ENCODE peak calls at places on chromosomes 1 and 21, in four cellular contexts. D is Peyer's patch, T is testis, R is transverse colon. I is an unnamed sample.

GRCh38 chr21:15282666-15283065 is 217.9 kb upstream of the NRIP1 start:
- DNase-seq in R (no peak), T (no peak), D (no peak), I (no peak)

GRCh38 chr1:44260792-44261474 is 47.7 kb downstream of the DMAP1 start:
- DNase-seq in D (no peak), R (peak; percentile 63), T (no peak), I (no peak)

GRCh38 chr1:244952280-244952933 is 88.1 kb upstream of the HNRNPU start:
- DNase-seq in D (no peak), T (no peak), R (no peak), I (no peak)

GRCh38 chr1:227343201-227343600 is 24.9 kb upstream of the CDC42BPA start:
- DNase-seq in T (no peak), D (no peak), R (no peak), I (no peak)

GRCh38 chr1:158930504-158930903 is 848 bp upstream of the PYHIN1 start:
- DNase-seq in T (no peak), D (peak; percentile 80), R (peak; percentile 28), I (no peak)

GRCh38 chr1:113835686-113836290 is 23.5 kb upstream of the RSBN1 start:
- DNase-seq in T (no peak), R (no peak), D (no peak), I (no peak)

GRCh38 chr1:228093050-228093906 is 9.8 kb downstream of the C1orf35 start:
- DNase-seq in R (no peak), T (no peak), D (peak; percentile 39), I (peak; percentile 22)

GRCh38 chr1:204854286-204854685 is 16.4 kb upstream of the NFASC start:
- DNase-seq in D (no peak), R (no peak), T (no peak), I (no peak)

GRCh38 chr1:205127646-205128045 is 5.9 kb upstream of the RBBP5 start:
- DNase-seq in R (no peak), T (no peak), D (no peak), I (no peak)

GRCh38 chr1:5745776-5746610 is 246.2 kb downstream of the NPHP4 start:
- DNase-seq in T (peak; percentile 80), R (peak; percentile 54), D (peak; percentile 68), I (peak; percentile 74)

GRCh38 chr1:111822138-111822537 is 66.4 kb downstream of the DDX20 start:
- DNase-seq in D (no peak), R (no peak), T (no peak), I (no peak)

GRCh38 chr21:42781150-42781980 is 98.0 kb downstream of the WDR4 start:
- DNase-seq in R (peak; percentile 36), T (peak; percentile 53), D (no peak), I (no peak)

GRCh38 chr1:114331936-114332335 is 178.3 kb upstream of the SYT6 start:
- DNase-seq in R (no peak), D (no peak), T (no peak), I (no peak)

GRCh38 chr1:88658419-88658818 is 25.7 kb upstream of the PKN2 start:
- DNase-seq in R (no peak), D (no peak), T (no peak), I (no peak)

GRCh38 chr1:85244271-85245053 is 15.0 kb downstream of the C1orf52 start:
- DNase-seq in D (no peak), T (no peak), R (no peak), I (no peak)

GRCh38 chr21:36320421-36321324 is 676 bp downstream of the MORC3 start:
- DNase-seq in R (peak; percentile 71), T (peak; percentile 72), D (peak; percentile 81), I (peak; percentile 62)

GRCh38 chr1:10217748-10218441 is 7.5 kb downstream of the KIF1B start:
- DNase-seq in D (no peak), R (no peak), T (peak; percentile 16), I (peak; percentile 49)
- TF ChIP-seq POLR2A in D (no peak), R (no peak), T (no peak), I (no peak)

GRCh38 chr21:45309069-45309521 is 21.4 kb upstream of the POFUT2 start:
- DNase-seq in D (peak; percentile 78), T (peak; percentile 82), R (peak; percentile 70), I (peak; percentile 91)
- H3K27ac ChIP-seq in D (peak overlapping the region; percentile 56), T (peak overlapping the region; percentile 75), R (peak overlapping the region; percentile 73), I (peak overlapping the region; percentile 93)

DNA sequence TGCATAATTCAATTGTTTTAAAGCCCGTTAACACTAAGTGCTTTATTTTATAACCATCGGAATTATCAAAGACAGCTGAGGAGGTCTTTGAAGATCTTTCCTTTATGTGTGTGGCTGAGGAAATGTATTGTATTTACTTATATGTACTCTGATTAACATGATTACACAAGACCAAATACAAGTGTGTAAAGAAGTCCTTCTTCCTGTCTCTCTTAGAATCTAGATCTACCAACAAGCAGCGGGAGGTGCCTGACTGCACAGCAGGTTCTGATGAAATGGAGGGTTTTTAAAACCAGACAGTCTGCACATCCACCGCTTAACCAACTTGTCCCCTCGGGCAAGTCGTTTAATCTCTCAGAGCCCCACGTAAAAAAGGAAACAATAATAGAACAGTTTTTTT is 240.5 kb upstream of the MAP1LC3C start:
- DNase-seq in D (no peak), R (no peak), T (no peak), I (no peak)
- H3K4me1 ChIP-seq in D (no peaks in the 10 kb centered on the region), R (no peaks in the 10 kb centered on the region), T (no peaks in the 10 kb centered on the region), I (no peaks in the 10 kb centered on the region)

GRCh38 chr1:116476321-116476720 is 94.5 kb downstream of the CD58 start:
- DNase-seq in T (no peak), D (peak; percentile 77), R (peak; percentile 57), I (no peak)
- TF ChIP-seq POLR2A in T (no peak), D (peak; percentile 79), R (no peak), I (no peak)

DNA sequence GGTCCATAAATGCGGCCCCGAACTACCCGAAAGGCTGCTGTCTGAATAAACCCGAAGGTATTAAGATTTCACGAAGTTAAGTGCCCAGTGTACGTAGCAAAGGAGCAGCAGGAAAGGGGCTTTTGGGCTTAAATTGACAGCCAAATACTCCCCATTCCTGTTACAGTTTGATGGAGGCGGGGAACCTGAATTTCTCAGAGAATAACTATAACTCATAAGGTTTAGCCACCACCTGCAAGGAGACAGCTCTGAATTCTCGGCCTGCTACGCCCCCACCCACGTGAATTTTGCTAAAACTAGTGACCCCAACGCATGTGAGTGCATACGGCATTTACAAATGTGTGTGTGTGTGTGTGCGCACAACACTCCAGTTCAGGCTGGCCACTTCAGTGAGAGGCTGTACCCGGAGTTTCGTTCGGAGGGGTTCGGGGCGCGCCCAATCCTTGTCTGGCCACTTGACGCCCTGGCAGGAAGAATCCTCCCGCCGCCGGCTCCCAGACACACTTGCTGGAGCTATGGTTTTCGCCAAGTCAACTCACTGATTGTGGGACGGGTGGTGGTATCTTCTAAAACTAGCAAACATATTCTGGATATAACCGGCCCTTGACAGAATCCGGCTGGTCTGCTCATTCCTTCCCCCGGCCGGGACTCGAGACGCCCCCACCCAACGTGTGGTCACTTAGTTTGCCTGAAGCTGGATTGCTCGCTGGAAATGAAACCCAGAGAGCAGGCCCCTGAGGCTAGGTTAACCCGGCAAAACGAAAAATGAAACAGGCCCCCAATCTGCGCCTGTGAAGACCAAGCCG is 4.9 kb downstream of the GFI1 start:
- DNase-seq in R (no peak), D (no peak), T (no peak), I (no peak)
- H3K27ac ChIP-seq in R (peak overlapping the region; percentile 82), D (no peak overlapping the region), T (no peak overlapping the region), I (no peak overlapping the region)

DNA sequence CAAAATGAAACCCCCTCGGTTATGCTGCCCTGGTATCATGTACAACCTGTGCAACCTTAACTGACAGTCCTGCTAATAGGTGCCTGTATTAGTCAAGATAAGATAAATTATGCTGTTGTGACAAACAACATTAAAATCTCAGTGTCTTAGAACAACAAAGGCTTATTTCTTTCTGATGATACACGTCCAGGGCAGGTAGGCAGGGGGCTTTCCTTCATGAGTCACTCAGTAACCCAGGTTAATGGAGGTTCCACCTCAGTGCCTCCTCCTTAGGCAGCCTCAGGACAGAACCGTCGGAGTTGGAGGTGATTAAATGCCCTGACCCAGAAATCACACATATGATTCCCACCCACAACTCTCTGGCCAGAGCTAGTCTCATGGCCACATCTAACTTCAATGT is 94.6 kb upstream of the CASZ1 start:
- DNase-seq in R (no peak), T (no peak), D (no peak), I (no peak)
- H3K4me1 ChIP-seq in R (no peaks in the 10 kb centered on the region), T (no peaks in the 10 kb centered on the region), D (no peaks in the 10 kb centered on the region), I (no peaks in the 10 kb centered on the region)

GRCh38 chr1:16153999-16154673 is 1.7 kb downstream of the EPHA2 start:
- DNase-seq in R (no peak), T (no peak), D (no peak), I (no peak)

GRCh38 chr1:16158025-16158424 is 2.2 kb upstream of the EPHA2 start:
- DNase-seq in R (no peak), D (no peak), T (no peak), I (no peak)

GRCh38 chr1:16153110-16153998 is 2.5 kb downstream of the EPHA2 start:
- DNase-seq in D (no peak), T (no peak), R (no peak), I (no peak)

GRCh38 chr1:16156848-16157495 is 1.1 kb upstream of the EPHA2 start:
- DNase-seq in T (no peak), D (no peak), R (no peak), I (no peak)

GRCh38 chr1:16155537-16156410 is at the start of gene EPHA2:
- DNase-seq in T (peak; percentile 95), R (peak; percentile 94), D (peak; percentile 94), I (peak; percentile 92)
- TF ChIP-seq POLR2A in T (no peak), R (peak; percentile 94), D (peak; percentile 99), I (peak; percentile 96)

DNA sequence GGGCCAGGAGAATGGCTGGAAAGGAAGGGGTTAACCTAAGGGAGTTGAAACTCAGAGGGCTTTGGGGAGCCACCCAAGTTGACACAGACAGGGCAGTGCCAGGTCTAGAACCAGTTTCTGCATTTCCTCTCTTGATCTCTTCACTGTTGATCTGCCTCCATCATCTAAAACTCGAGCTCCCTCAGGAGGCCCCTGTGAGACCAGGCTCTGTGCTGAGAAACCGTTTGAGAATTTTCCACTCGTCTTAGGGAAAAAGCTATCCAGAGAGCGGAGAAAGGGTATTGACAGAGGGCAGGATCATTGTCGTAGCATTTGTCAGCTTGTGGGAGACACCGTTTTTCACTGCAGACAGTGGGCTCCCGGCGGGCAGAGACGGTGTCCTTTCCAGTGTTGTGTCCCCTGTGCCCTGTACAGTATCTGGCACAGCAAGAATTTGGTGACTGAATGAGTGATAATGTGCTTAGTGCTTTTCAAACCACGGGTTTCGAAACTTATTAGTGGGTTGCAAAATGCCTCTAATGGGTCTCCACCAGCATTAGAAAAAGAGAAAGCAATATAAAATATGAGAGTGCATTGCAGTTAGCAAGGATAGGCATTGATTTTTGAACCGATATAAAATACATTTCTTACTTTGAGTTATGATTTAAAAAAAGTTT is 31.1 kb downstream of the PROK1 start:
- DNase-seq in T (no peak), D (no peak), R (no peak), I (no peak)
- H3K27ac ChIP-seq in T (peak overlapping the region; percentile 68), D (no peak overlapping the region), R (no peak overlapping the region), I (no peak overlapping the region)

I was measured in adrenal gland.